ENCODE peak calls at places on chromosomes 1 and 21, in ten cellular contexts. E is heart left ventricle, L is HepG2, T is mucosa of descending colon, W is upper lobe of right lung, U is lower lobe of right lung, D is IMR-90, Q is heart right ventricle, R is Panc1, C is body of pancreas. V is an unnamed sample. For H3K4me1, the result is how much of the 10 kb centered on the place peaks cover.

GRCh38 chr21:36784942-36785341 is 86.0 kb downstream of the SIM2 start:
- ATAC-seq in E (peak), U (peak), R (no peak), C (no peak), D (no peak), T (peak), W (peak), L (no peak), Q (peak), V (no peak)

GRCh38 chr1:184954232-184954995 is 19.9 kb downstream of the NIBAN1 start:
- ATAC-seq in L (no peak), T (no peak), E (peak), D (peak), R (no peak), C (no peak), U (no peak), W (no peak), Q (peak), V (no peak)

GRCh38 chr1:153040950-153041631 is at the start of gene SPRR2D:
- ATAC-seq in R (no peak), D (no peak), T (no peak), E (no peak), U (no peak), L (no peak), W (no peak), C (no peak), Q (no peak), V (no peak)

GRCh38 chr21:45309541-45310381 is 22.1 kb upstream of the POFUT2 start:
- ATAC-seq in L (no peak), T (no peak), C (no peak), W (peak), U (no peak), Q (no peak), E (no peak), D (no peak), R (no peak), V (peak)

GRCh38 chr1:111505641-111506119 is 2.2 kb upstream of the ADORA3 start:
- ATAC-seq in U (peak), Q (no peak), C (no peak), T (no peak), E (no peak), L (no peak), D (no peak), W (peak), R (no peak), V (no peak)

GRCh38 chr1:234933475-234933874 is 195.2 kb downstream of the TOMM20 start:
- ATAC-seq in C (peak), E (peak), U (peak), D (peak), W (peak), R (peak), Q (peak), T (peak), L (no peak), V (peak)

GRCh38 chr1:151864411-151864810 is 10.9 kb upstream of the THEM5 start:
- ATAC-seq in W (no peak), U (no peak), C (no peak), L (peak), E (no peak), Q (no peak), T (no peak), R (peak), D (no peak), V (no peak)

GRCh38 chr1:167294528-167294927 is 73.8 kb downstream of the POU2F1 start:
- ATAC-seq in T (no peak), C (no peak), U (no peak), Q (no peak), W (no peak), R (no peak), L (no peak), D (no peak), E (no peak), V (no peak)

GRCh38 chr1:232062967-232063366 is 436.4 kb downstream of the DISC1 start:
- ATAC-seq in Q (no peak), T (no peak), E (no peak), D (no peak), W (no peak), L (no peak), R (no peak), C (no peak), U (no peak), V (no peak)

GRCh38 chr1:86523670-86524354 is 23.1 kb upstream of the CLCA4 start:
- ATAC-seq in U (peak), C (no peak), E (no peak), L (no peak), T (no peak), Q (no peak), R (no peak), D (no peak), W (peak), V (no peak)

GRCh38 chr1:232766224-232766890 is 38.9 kb upstream of the MAP10 start:
- ATAC-seq in L (no peak), Q (no peak), C (no peak), D (no peak), E (no peak), U (no peak), T (peak), R (no peak), W (no peak), V (peak)

GRCh38 chr1:89695847-89696246 is 62.9 kb downstream of the LRRC8C start:
- ATAC-seq in Q (no peak), T (no peak), L (no peak), W (no peak), R (no peak), D (no peak), C (no peak), U (no peak), E (no peak), V (no peak)

GRCh38 chr1:188170446-188170845 is 1341.7 kb downstream of the PLA2G4A start:
- ATAC-seq in C (no peak), U (no peak), L (no peak), T (no peak), W (no peak), E (no peak), D (no peak), Q (no peak), R (no peak), V (no peak)

GRCh38 chr1:204640578-204640977 is 45.0 kb downstream of the LRRN2 start:
- ATAC-seq in W (no peak), E (no peak), D (no peak), R (no peak), Q (no peak), T (no peak), U (no peak), L (peak), C (no peak), V (no peak)

GRCh38 chr21:31479714-31480113 is 135.7 kb upstream of the TIAM1 start:
- ATAC-seq in L (no peak), U (no peak), R (no peak), W (no peak), C (no peak), Q (no peak), T (no peak), E (no peak), D (no peak), V (no peak)

GRCh38 chr1:197799271-197799670 is 24.0 kb upstream of the DENND1B start:
- ATAC-seq in U (peak), C (no peak), E (no peak), Q (no peak), T (peak), W (peak), D (peak), L (no peak), R (no peak), V (no peak)

GRCh38 chr1:55138740-55139283 is 76.4 kb downstream of the USP24 start:
- ATAC-seq in U (no peak), W (no peak), C (no peak), R (no peak), T (no peak), E (no peak), L (no peak), D (no peak), Q (no peak), V (no peak)

GRCh38 chr1:243621973-243622372 is 228.1 kb downstream of the AKT3 start:
- ATAC-seq in E (no peak), R (no peak), Q (no peak), L (no peak), W (peak), T (no peak), U (no peak), C (no peak), D (peak), V (no peak)

GRCh38 chr1:156897078-156897825 is 3.7 kb downstream of the PEAR1 start:
- ATAC-seq in E (no peak), C (no peak), R (peak), D (peak), W (no peak), Q (no peak), U (no peak), T (no peak), L (no peak), V (no peak)
- H3K4me1 ChIP-seq in E (half or more), C (under half), R (half or more), D (under half), W (half or more), Q (half or more), U (half or more), T (under half), L (under half), V (half or more)

DNA sequence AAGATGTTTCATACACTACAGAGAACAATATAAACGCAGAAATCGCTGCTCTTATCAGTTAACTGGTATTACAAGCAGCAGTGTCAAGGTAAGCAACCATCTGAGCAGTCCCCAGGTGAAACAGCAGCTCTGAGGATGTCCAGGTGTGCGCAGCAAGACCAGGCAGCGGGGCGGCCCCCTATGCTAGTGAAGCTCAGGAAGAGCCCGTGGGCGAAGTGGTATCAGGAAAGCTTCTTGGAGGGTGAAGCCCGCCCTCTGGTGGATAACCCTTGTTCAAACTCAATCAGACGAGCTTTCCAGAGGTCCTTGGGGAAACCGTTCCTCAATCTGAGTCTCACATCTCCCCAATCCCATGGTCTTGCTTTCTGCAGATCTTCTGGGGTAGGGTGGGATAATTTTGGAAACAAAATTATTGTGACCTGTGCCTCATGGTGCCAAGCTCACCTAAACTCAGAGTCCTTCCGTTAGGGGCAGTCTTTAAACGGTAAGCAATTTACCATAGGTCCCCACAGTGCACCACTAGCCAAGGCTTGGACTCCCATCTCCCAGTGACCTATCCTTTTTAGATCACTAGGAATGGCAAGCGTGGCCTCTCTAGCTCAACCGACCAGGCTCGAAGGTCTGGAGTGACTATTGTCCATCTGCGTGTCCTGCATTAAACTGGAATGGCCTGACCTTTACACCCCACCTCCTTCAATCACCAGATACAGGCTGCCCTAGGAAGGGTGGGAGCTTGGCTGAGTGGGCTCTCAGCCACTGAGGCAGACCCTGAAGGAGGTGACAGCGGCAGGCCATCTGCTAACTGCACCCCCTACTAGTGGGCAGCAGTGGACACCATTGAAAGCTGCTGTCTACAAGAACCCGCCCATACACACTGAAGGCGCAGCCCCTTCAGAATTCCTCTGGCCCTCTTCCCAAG is 13.6 kb upstream of the FAM110D start:
- ATAC-seq in W (peak), T (peak), U (peak), D (peak), C (peak), R (peak), L (peak), Q (peak), E (peak), V (peak)
- H3K4me1 ChIP-seq in W (under half), T (under half), U (under half), D (under half), C (under half), R (under half), L (under half), Q (under half), E (under half), V (under half)

GRCh38 chr1:223716302-223716862 is 4.0 kb downstream of the CAPN2 start:
- ATAC-seq in U (no peak), C (no peak), R (no peak), E (no peak), W (peak), Q (no peak), D (no peak), L (no peak), T (no peak), V (no peak)
- H3K4me1 ChIP-seq in U (half or more), C (under half), R (under half), E (under half), W (half or more), Q (under half), D (under half), L (half or more), T (half or more), V (half or more)

GRCh38 chr1:206872139-206872538 is 6.7 kb downstream of the IL20 start:
- ATAC-seq in U (no peak), D (no peak), C (no peak), L (no peak), R (no peak), E (peak), W (no peak), T (no peak), Q (peak), V (no peak)
- H3K4me1 ChIP-seq in U (under half), D (under half), C (under half), L (under half), R (under half), E (under half), W (under half), T (under half), Q (under half), V (under half)

GRCh38 chr1:159919236-159919865 is 6.0 kb downstream of the TAGLN2 start:
- ATAC-seq in U (no peak), C (no peak), W (no peak), L (no peak), E (no peak), T (no peak), R (no peak), Q (no peak), D (no peak), V (no peak)

GRCh38 chr1:159918041-159918917 is 7.0 kb downstream of the TAGLN2 start:
- ATAC-seq in Q (no peak), L (no peak), D (peak), T (no peak), C (no peak), W (no peak), R (no peak), U (no peak), E (no peak), V (no peak)

GRCh38 chr1:159918918-159919195 is 6.5 kb downstream of the TAGLN2 start:
- ATAC-seq in T (no peak), Q (no peak), L (no peak), W (no peak), D (no peak), C (no peak), U (no peak), E (no peak), R (no peak), V (no peak)

GRCh38 chr1:159916240-159917051 is 8.9 kb downstream of the TAGLN2 start:
- ATAC-seq in R (peak), Q (no peak), C (peak), T (peak), U (no peak), L (peak), D (peak), W (no peak), E (peak), V (no peak)

DNA sequence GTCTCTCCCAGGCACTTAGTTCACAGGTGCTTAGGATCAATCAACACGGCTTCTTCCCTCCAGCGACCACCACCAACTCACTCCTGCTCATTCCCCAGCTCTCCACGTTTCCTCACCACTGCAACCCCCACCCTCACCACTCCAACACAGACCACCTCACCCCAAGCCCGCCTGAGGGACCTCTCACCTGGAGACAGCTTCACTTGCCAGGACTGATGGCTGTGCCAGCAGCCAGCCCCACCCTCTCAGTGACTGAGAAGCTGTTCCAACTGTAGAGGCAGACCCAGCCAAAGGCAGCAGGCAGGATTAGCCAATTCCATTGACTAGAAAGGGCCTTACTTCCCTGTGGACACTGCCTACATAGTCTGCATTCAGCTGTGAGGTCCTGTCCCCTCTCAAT is 7.8 kb downstream of the TAGLN2 start:
- ATAC-seq in E (no peak), U (no peak), L (no peak), C (peak), W (no peak), D (no peak), Q (no peak), T (no peak), R (no peak), V (no peak)
- H3K4me1 ChIP-seq in E (under half), U (half or more), L (under half), C (half or more), W (half or more), D (under half), Q (half or more), T (half or more), R (half or more), V (under half)

V was measured in gastroesophageal sphincter.